ENCODE peak calls at places on chromosomes 12 and 14, in six cellular contexts. O, D, I, T, C and Q are unnamed samples.

GRCh38 chr12:111248221-111248620 is 120.7 kb downstream of the PHETA1 start:
- DNase-seq in I (no peak), C (no peak), D (no peak), T (no peak), O (no peak), Q (no peak)

GRCh38 chr14:57060276-57060956 is 208.3 kb downstream of the EXOC5 start:
- DNase-seq in T (no peak), D (no peak), I (no peak), O (no peak), C (no peak), Q (no peak)

GRCh38 chr12:116459921-116460666 is 99.1 kb upstream of the MAP1LC3B2 start:
- DNase-seq in I (no peak), T (no peak), C (no peak), O (no peak), D (no peak), Q (no peak)

GRCh38 chr14:99619873-99620834 is 16.1 kb upstream of the CCDC85C start:
- DNase-seq in C (peak), T (peak), D (peak), O (no peak), I (peak), Q (no peak)

GRCh38 chr12:89932950-89933349 is 224.3 kb upstream of the ATP2B1 start:
- DNase-seq in I (no peak), C (no peak), O (no peak), T (no peak), D (peak), Q (no peak)

GRCh38 chr14:33510991-33511390 is 439.9 kb downstream of the EGLN3 start:
- DNase-seq in O (no peak), T (no peak), I (no peak), C (no peak), D (no peak), Q (no peak)

GRCh38 chr12:10701226-10701681 is 21.9 kb downstream of the YBX3 start:
- DNase-seq in I (no peak), C (no peak), D (no peak), T (no peak), O (no peak), Q (no peak)

GRCh38 chr14:82621881-82622450 is 1088.3 kb upstream of the SEL1L start:
- DNase-seq in O (peak), C (no peak), D (no peak), T (peak), I (no peak), Q (no peak)

GRCh38 chr14:76742961-76743360 is 18.3 kb upstream of the VASH1 start:
- DNase-seq in O (no peak), C (peak), T (no peak), I (no peak), D (no peak), Q (no peak)

GRCh38 chr12:49616533-49617219 is 6.7 kb upstream of the PRPF40B start:
- DNase-seq in I (peak), D (no peak), T (no peak), C (no peak), O (no peak), Q (no peak)

GRCh38 chr12:16310934-16311333 is 33.4 kb upstream of the SLC15A5 start:
- DNase-seq in I (no peak), D (no peak), O (no peak), T (no peak), C (no peak), Q (no peak)

DNA sequence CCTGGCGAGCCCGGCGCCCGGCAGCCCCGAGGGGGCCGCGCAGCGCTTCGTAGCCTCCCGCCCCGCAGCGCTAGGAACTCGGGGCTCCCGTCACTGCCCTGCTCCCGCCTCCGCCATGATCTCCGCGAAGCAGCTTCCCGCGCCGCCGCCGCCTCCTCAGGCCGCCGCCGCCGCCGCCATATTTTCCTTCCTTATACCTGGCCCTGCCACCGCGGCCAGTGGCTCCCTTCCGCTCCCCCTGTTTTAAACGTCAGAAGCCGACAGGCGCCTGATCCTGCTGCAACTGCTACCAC is 286 bp downstream of the PPP4R3A start:
- DNase-seq in C (peak), D (no peak), T (no peak), O (no peak), I (no peak), Q (no peak)
- H2BK5ac ChIP-seq in C (peak), D (peak), T (peak), O (peak), I (peak), Q (peak)

DNA sequence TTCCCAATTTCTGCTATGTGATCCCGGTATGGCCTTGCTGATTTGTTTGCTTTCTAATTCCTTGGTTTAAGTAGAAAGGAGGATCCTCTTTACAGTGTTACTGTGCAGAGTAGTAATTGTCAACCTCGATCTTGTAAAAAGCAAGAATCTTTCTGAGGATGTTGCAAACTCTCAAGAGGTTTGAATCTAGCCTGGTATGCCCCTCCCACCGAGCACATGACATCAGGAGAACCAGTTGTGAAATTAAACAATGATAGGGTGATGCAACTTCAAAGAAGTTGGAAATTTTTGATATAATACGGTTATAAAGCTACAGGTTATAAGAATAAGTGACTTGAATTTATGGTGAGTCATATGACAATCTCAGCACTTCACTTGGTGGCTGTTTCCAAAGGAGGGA is 35.0 kb upstream of the FUT8 start:
- DNase-seq in C (no peak), T (no peak), O (no peak), D (peak), I (peak), Q (no peak)
- H2AFZ ChIP-seq in C (no peak), T (no peak), O (peak), D (no peak), I (no peak), Q (no peak)

GRCh38 chr12:37672655-37673260 is 643.8 kb upstream of the ALG10B start:
- DNase-seq in T (no peak), C (no peak), D (no peak), I (no peak), O (no peak), Q (no peak)
- H2BK5ac ChIP-seq in T (no peak), C (no peak), D (no peak), I (no peak), O (no peak), Q (no peak)

GRCh38 chr12:40224439-40225291 is at the start of gene LRRK2:
- DNase-seq in O (peak), D (peak), I (peak), T (peak), C (peak), Q (peak)

GRCh38 chr12:40227447-40227846 is 2.6 kb downstream of the LRRK2 start:
- DNase-seq in C (no peak), O (no peak), I (no peak), D (no peak), T (no peak), Q (no peak)

GRCh38 chr12:40226652-40227051 is 1.9 kb downstream of the LRRK2 start:
- DNase-seq in D (peak), I (no peak), T (no peak), C (no peak), O (no peak), Q (no peak)

GRCh38 chr12:40225984-40226602 is 1.3 kb downstream of the LRRK2 start:
- DNase-seq in D (no peak), O (no peak), C (no peak), I (no peak), T (no peak), Q (no peak)

DNA sequence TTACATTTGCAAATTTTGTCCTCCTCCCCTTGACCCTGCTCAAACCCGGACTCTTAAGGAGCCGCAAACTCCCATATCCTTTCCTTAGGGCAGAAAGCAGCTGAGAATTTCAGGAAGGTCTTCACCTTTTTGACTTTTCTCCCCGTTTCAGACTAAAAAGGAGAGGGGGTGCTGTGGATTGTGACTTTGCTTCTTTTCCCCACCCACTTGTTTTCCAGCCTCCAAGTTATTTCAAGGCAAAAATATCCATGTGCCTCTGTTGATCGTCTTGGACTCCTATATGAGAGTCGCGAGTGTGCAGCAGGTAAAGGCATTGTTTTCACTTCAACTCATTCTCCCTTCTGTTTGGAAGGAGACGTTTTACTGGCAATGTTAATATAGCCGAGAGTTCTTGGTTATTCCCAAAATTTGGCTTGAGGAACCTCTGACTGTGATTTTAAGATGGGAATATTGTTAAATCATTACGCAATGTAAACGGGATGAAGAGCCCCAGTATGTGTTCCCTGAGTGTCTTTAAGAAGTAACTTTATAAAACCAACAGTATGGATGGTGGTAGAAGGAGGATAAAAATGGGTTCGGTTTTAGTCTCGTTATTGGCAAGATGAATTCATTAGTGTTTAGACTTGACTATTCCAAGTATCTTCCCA is 663 bp downstream of the LRRK2 start:
- DNase-seq in I (no peak), D (no peak), T (no peak), C (no peak), O (no peak), Q (no peak)
- H2AFZ ChIP-seq in I (no peak), D (peak), T (no peak), C (no peak), O (no peak), Q (peak)

DNA sequence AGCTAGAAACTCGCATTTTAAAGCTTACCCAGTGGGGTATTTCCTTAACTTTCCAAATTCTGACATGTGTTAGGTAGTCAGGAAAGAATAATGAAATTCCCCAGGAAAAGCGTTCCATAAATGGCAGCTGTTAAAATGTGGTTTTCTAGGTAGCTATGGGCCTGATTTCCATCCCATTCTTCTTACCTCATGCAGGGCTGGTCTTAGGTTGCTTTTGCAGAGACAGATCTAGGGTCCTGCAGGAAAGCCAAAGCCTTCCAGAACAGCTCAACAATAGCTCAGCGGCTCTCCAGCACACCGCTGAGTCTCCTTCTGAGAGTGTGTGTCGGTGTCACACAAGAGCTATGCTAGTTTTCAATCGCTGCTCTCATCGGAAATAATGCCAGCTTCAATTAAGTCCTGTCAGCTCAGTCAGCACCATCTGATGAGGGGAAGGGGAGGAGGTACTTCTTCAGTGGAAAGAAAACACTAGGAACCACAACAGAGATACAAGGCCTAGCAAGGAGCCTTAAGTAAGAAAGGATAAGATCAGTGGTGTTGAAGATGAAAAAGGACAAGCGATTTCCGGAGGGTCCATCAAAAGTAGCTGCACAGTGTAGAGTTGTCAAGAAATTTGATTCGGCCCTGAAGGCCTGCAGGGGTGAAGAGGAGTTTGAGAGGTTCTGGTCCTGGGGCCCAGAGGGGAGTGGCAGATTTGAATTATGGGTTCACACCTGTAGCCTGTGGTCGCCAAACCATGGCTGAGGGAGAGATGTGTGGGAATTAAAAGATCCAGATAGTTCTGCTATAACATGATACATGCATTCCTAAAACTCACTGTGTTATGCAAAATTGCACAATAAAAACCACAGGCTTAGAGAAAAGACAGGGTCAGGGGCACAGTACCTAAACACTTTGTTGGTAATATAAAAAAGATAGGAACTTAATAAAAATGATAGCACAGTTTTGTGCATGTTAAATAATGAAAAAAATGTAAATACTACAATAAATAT is 106.4 kb downstream of the TMEM30B start:
- DNase-seq in C (no peak), I (peak), T (no peak), O (no peak), D (peak), Q (no peak)
- H2BK5ac ChIP-seq in C (no peak), I (no peak), T (no peak), O (peak), D (peak), Q (no peak)